ENCODE peak calls at places on chromosomes 2 and 18, in seven cellular contexts. J is endothelial cell of umbilical vein, B is body of pancreas, T is A549, Z is right lobe of liver, C is prostate gland, G is lower leg skin. D is an unnamed sample.

GRCh38 chr2:120881981-120882788 is 146.5 kb downstream of the GLI2 start:
- DNase-seq in J (no peak), B (peak; percentile 74), T (no peak), Z (peak; percentile 45), C (no peak), G (no peak), D (peak; percentile 68)

GRCh38 chr2:45272549-45273245 is 263.4 kb upstream of the SIX2 start:
- DNase-seq in J (no peak), B (no peak), T (no peak), Z (no peak), C (no peak), G (no peak), D (no peak)

GRCh38 chr18:22980394-22980793 is 47.3 kb downstream of the RBBP8 start:
- DNase-seq in J (no peak), B (no peak), T (no peak), Z (no peak), C (no peak), G (no peak), D (no peak)

GRCh38 chr2:217510790-217511291 is 492.0 kb downstream of the TNS1 start:
- DNase-seq in J (peak; percentile 74), B (peak; percentile 77), T (peak; percentile 69), Z (no peak), C (peak; percentile 64), G (no peak), D (peak; percentile 69)

GRCh38 chr2:86302320-86302719 is 35.1 kb downstream of the REEP1 start:
- DNase-seq in J (no peak), B (no peak), T (no peak), Z (no peak), C (no peak), G (no peak), D (no peak)

GRCh38 chr2:203070615-203071547 is 56.2 kb downstream of the NBEAL1 start:
- DNase-seq in J (no peak), B (no peak), T (no peak), Z (no peak), C (no peak), G (no peak), D (no peak)

GRCh38 chr2:175373001-175373727 is 191.7 kb upstream of the ATP5MC3 start:
- DNase-seq in J (peak; percentile 49), B (peak; percentile 10), T (no peak), Z (no peak), C (no peak), G (no peak), D (no peak)

GRCh38 chr2:42964444-42965081 is 172.2 kb upstream of the HAAO start:
- DNase-seq in J (no peak), B (peak; percentile 71), T (no peak), Z (no peak), C (no peak), G (peak; percentile 96), D (peak; percentile 78)

GRCh38 chr2:74429487-74430451 is 8.2 kb downstream of the WDR54 start:
- DNase-seq in J (no peak), B (no peak), T (no peak), Z (peak; percentile 85), C (no peak), G (no peak), D (no peak)

GRCh38 chr18:50429207-50429948 is 54.5 kb downstream of the SKA1 start:
- DNase-seq in J (peak; percentile 29), B (peak; percentile 46), T (no peak), Z (no peak), C (peak; percentile 13), G (no peak), D (no peak)

GRCh38 chr2:28447943-28448737 is 47.7 kb upstream of the PLB1 start:
- DNase-seq in J (no peak), B (peak; percentile 32), T (no peak), Z (no peak), C (no peak), G (no peak), D (no peak)

GRCh38 chr2:191910518-191910917 is 63.6 kb upstream of the CAVIN2 start:
- DNase-seq in J (peak; percentile 92), B (no peak), T (no peak), Z (no peak), C (no peak), G (no peak), D (no peak)

GRCh38 chr18:8844721-8845148 is 139.4 kb downstream of the MTCL1 start:
- DNase-seq in J (no peak), B (peak; percentile 19), T (no peak), Z (no peak), C (no peak), G (no peak), D (no peak)

GRCh38 chr2:70596739-70597138 is 43.1 kb upstream of the TGFA start:
- DNase-seq in J (peak; percentile 6), B (no peak), T (no peak), Z (no peak), C (no peak), G (no peak), D (no peak)

GRCh38 chr18:13889661-13890060 is 25.7 kb downstream of the MC2R start:
- DNase-seq in J (no peak), B (no peak), T (peak; percentile 7), Z (no peak), C (no peak), G (no peak), D (no peak)

GRCh38 chr2:179824961-179825360 is 36.5 kb downstream of the ZNF385B start:
- DNase-seq in J (no peak), B (no peak), T (no peak), Z (no peak), C (no peak), G (no peak), D (no peak)

GRCh38 chr18:29488617-29489016 is 1311.7 kb upstream of the CDH2 start:
- DNase-seq in J (no peak), B (no peak), T (no peak), Z (no peak), C (no peak), G (no peak), D (no peak)

GRCh38 chr18:59898609-59899297 is 1.0 kb upstream of the PMAIP1 start:
- DNase-seq in J (no peak), B (no peak), T (no peak), Z (no peak), C (no peak), G (no peak), D (no peak)

GRCh38 chr18:59897321-59897954 is 2.4 kb upstream of the PMAIP1 start:
- DNase-seq in J (no peak), B (no peak), T (no peak), Z (no peak), C (no peak), G (no peak), D (no peak)

GRCh38 chr18:59898093-59898492 is 1.7 kb upstream of the PMAIP1 start:
- DNase-seq in J (no peak), B (no peak), T (no peak), Z (no peak), C (no peak), G (no peak), D (no peak)

GRCh38 chr18:59900222-59901128 is 679 bp downstream of the PMAIP1 start:
- DNase-seq in J (peak; percentile 76), B (peak; percentile 49), T (no peak), Z (no peak), C (peak; percentile 33), G (no peak), D (no peak)

DNA sequence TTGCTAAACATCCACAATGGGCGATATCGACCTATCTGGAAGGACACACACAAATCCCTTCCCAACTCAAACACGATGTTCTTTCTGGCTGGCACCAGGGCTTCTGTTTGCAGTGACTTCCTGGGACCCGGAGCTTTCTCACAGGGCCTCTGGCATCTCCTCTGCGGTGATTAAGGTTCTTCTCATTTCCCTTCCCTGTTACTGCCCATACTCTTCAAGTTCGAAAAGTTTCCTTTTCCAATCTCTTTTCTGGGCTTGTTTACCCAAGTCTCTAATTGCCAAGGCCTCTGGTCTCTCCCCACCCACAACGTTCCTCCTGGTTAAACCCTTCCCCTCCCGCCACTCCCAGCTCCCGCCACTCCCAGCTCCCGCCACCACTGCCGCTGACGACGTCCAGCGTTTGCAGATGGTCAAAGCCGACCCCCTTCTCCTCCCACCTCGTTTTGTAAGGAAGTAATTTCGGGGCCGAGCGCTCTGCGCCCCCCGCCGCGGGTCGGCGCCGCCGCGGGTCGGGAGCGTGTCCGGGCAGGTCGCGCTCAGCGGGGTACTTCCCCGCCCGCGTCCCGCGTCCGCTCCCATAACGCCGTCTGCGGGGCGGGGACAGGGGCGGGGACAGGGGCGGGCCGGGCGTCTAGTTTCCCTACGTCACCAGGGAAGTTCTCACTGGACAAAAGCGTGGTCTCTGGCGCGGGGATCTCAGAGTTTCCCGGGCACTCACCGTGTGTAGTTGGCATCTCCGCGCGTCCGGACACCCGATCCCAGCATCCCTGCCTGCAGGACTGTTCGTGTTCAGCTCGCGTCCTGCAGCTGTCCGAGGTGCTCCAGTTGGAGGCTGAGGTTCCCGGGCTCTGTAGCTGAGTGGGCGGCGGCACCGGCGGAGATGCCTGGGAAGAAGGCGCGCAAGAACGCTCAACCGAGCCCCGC is at the start of gene PMAIP1:
- DNase-seq in J (peak; percentile 91), B (peak; percentile 87), T (peak; percentile 72), Z (peak; percentile 87), C (peak; percentile 92), G (peak; percentile 97), D (peak; percentile 74)
- TF ChIP-seq POLR2A in J (peak; percentile 99), B (peak; percentile 90), T (peak; percentile 99), Z (peak; percentile 74), C (peak; percentile 90), G (no peak), D (peak; percentile 51)

DNA sequence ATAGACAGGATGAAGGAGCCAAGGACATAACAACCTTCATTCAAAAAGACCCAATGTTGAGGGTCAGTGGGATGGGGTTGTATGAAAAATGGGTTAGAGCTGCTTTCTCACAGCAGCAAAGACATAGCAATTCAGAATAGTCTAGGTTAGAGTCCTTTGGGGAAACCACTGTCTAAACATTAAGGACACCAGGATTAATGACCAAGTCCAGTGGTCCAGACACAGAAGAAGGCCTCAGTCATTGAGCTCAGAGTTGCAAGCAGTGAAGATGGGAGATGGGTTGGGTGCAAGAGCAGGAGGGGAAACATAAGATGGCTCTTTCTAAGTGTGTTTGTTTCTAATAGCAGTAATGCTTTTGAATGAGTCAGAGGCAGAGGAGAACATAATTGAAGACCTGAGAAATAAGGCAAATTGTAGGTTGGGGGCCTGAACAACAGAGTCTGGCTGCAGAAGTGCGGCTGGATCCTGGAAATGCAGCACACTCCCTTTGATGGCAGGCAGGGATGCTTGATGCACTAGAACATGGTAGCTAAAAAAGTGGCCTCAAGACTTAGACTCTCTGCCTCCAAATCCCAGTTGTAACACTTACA is 3.7 kb upstream of the SERPINB10 start:
- DNase-seq in J (no peak), B (no peak), T (no peak), Z (no peak), C (no peak), G (no peak), D (no peak)
- TF ChIP-seq POLR2A in J (no peak), B (no peak), T (no peak), Z (no peak), C (no peak), G (no peak), D (no peak)

DNA sequence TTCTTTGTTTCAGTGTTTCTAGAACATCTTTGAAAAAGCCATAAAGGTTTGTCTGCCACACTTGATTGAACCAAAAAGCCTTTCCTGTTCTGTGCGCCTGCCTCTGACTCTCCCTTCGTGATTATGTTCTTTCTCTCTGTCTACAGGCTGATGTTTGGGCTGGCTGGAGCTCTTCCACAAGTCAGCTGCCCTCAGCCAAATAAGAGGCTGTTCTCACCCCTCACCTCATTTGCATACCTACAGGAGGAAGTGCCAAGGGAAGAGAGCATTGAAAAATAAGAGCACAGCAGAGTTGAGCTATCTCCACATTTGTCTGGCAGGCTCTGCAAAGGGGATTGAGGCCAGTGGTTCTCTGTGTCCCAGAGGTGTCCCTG is 15.8 kb downstream of the INPP5D start:
- DNase-seq in J (peak; percentile 17), B (no peak), T (no peak), Z (no peak), C (no peak), G (peak; percentile 75), D (no peak)
- TF ChIP-seq POLR2A in J (no peak), B (no peak), T (no peak), Z (no peak), C (no peak), G (no peak), D (no peak)

GRCh38 chr2:170816499-170817246 is at the start of gene GAD1:
- DNase-seq in J (peak; percentile 63), B (peak; percentile 65), T (peak; percentile 56), Z (peak; percentile 79), C (peak; percentile 77), G (peak; percentile 94), D (peak; percentile 63)
- TF ChIP-seq POLR2A in J (no peak), B (no peak), T (no peak), Z (no peak), C (no peak), G (no peak), D (no peak)